ENCODE peak calls at places on chromosome 18, in nine cellular contexts. U is endodermal cell; C is GM20000; P is mucosa of descending colon; E is kidney; T is activated CD8-positive, alpha-beta T cell treated with anti-CD3 and anti-CD28 coated beads for 36 hours; B is psoas muscle; H is cardiac fibroblast; F is HFF-Myc. R is an unnamed sample.
A peak's percentile ranks its signal among the peaks of the same experiment; 100 is the strongest.

GRCh38 chr18:50113726-50114125 is 81.2 kb downstream of the MYO5B start:
- DNase-seq in U (no peak), C (no peak), P (no peak), E (no peak), T (no peak), B (no peak), H (no peak), F (no peak), R (no peak)

GRCh38 chr18:36127866-36128845 is 984 bp downstream of the SLC39A6 start:
- DNase-seq in U (peak; percentile 71), C (peak; percentile 27), P (no peak), E (peak; percentile 71), T (no peak), B (no peak), H (peak; percentile 30), F (no peak), R (peak; percentile 3)

GRCh38 chr18:5440297-5440696 is 103.5 kb downstream of the EPB41L3 start:
- DNase-seq in U (no peak), C (no peak), P (no peak), E (no peak), T (no peak), B (no peak), H (peak; percentile 33), F (no peak), R (no peak)

GRCh38 chr18:42340423-42341009 is 385.5 kb downstream of the PIK3C3 start:
- DNase-seq in U (no peak), C (no peak), P (no peak), E (no peak), T (no peak), B (no peak), H (no peak), F (no peak), R (no peak)

GRCh38 chr18:1383465-1383864 is 478.8 kb downstream of the ADCYAP1 start:
- DNase-seq in U (peak; percentile 61), C (no peak), P (no peak), E (no peak), T (no peak), B (peak; percentile 21), H (no peak), F (no peak), R (no peak)

GRCh38 chr18:29912351-29912750 is 1130.2 kb downstream of the DSC3 start:
- DNase-seq in U (no peak), C (no peak), P (no peak), E (no peak), T (no peak), B (no peak), H (no peak), F (no peak), R (no peak)

GRCh38 chr18:48541026-48541746 is 2.4 kb downstream of the CTIF start:
- DNase-seq in U (peak; percentile 90), C (peak; percentile 71), P (peak; percentile 82), E (peak; percentile 92), T (peak; percentile 20), B (peak; percentile 87), H (peak; percentile 77), F (no peak), R (peak; percentile 64)

GRCh38 chr18:3508576-3509559 is 58.9 kb downstream of the TGIF1 start:
- DNase-seq in U (peak; percentile 73), C (no peak), P (no peak), E (no peak), T (no peak), B (no peak), H (no peak), F (no peak), R (no peak)

GRCh38 chr18:38654966-38655365 is 1089.4 kb upstream of the CELF4 start:
- DNase-seq in U (no peak), C (no peak), P (no peak), E (no peak), T (no peak), B (no peak), H (no peak), F (no peak), R (no peak)

GRCh38 chr18:46336278-46337205 is 232.4 kb downstream of the HAUS1 start:
- DNase-seq in U (no peak), C (no peak), P (no peak), E (no peak), T (no peak), B (peak; percentile 12), H (no peak), F (no peak), R (no peak)

GRCh38 chr18:38923136-38923535 is 1357.5 kb upstream of the CELF4 start:
- DNase-seq in U (no peak), C (no peak), P (no peak), E (no peak), T (no peak), B (no peak), H (no peak), F (no peak), R (no peak)

GRCh38 chr18:46469186-46469915 is 187.7 kb downstream of the LOXHD1 start:
- DNase-seq in U (peak; percentile 59), C (no peak), P (no peak), E (no peak), T (no peak), B (no peak), H (no peak), F (no peak), R (no peak)

GRCh38 chr18:8623549-8624106 is 14.4 kb downstream of the RAB12 start:
- DNase-seq in U (no peak), C (no peak), P (no peak), E (peak; percentile 72), T (no peak), B (peak; percentile 62), H (no peak), F (no peak), R (peak; percentile 26)

GRCh38 chr18:73842795-73843394 is 304.7 kb downstream of the FBXO15 start:
- DNase-seq in U (peak; percentile 82), C (peak; percentile 54), P (no peak), E (no peak), T (peak; percentile 52), B (peak; percentile 64), H (peak; percentile 69), F (peak; percentile 15), R (peak; percentile 75)

GRCh38 chr18:45891806-45892205 is 66.3 kb downstream of the SIGLEC15 start:
- DNase-seq in U (no peak), C (no peak), P (no peak), E (no peak), T (no peak), B (no peak), H (no peak), F (no peak), R (no peak)

GRCh38 chr18:9738266-9738969 is 30.3 kb downstream of the RAB31 start:
- DNase-seq in U (peak; percentile 41), C (no peak), P (no peak), E (no peak), T (no peak), B (no peak), H (no peak), F (no peak), R (no peak)

GRCh38 chr18:22108674-22109073 is 60.7 kb upstream of the GATA6 start:
- DNase-seq in U (peak; percentile 78), C (no peak), P (no peak), E (no peak), T (no peak), B (no peak), H (no peak), F (no peak), R (peak; percentile 31)

GRCh38 chr18:21031845-21032244 is 79.8 kb downstream of the ROCK1 start:
- DNase-seq in U (no peak), C (no peak), P (no peak), E (no peak), T (no peak), B (no peak), H (no peak), F (no peak), R (no peak)

GRCh38 chr18:34077599-34077998 is 147.1 kb downstream of the NOL4 start:
- DNase-seq in U (no peak), C (no peak), P (no peak), E (no peak), T (no peak), B (no peak), H (peak; percentile 3), F (no peak), R (no peak)
- TF ChIP-seq CTCF in U (peak; percentile 58), C (no peak), P (no peak), E (no peak), T (no peak), B (no peak), H (peak; percentile 8), F (no peak), R (peak; percentile 23)

DNA sequence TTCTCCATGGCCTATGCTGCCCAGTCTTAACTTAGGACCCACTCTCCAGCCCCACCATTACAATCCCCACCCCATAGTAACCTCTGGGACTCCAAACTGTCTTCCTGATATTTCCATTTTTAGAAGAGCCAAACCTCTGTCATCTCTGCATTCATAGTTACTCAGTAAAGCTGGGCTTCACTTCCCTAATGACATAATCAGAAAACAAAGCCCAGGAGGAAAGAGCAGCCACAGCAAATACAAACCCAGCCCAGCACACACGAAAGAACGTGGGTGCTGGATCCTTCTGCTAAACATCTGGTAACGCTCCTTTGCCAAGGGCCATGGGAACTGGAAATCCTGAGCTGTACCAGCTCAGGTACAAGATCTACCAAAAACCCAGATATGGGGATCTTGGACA is 36.8 kb upstream of the RIOK3 start:
- DNase-seq in U (no peak), C (no peak), P (no peak), E (no peak), T (no peak), B (no peak), H (peak; percentile 18), F (no peak), R (no peak)
- TF ChIP-seq CTCF in U (no peak), C (no peak), P (no peak), E (no peak), T (no peak), B (no peak), H (no peak), F (no peak), R (no peak)

GRCh38 chr18:62586781-62587487 is 64.1 kb downstream of the ZCCHC2 start:
- DNase-seq in U (no peak), C (no peak), P (no peak), E (no peak), T (no peak), B (no peak), H (no peak), F (no peak), R (no peak)

GRCh38 chr18:62586148-62586774 is 63.4 kb downstream of the ZCCHC2 start:
- DNase-seq in U (peak; percentile 90), C (peak; percentile 83), P (no peak), E (no peak), T (peak; percentile 89), B (peak; percentile 86), H (peak; percentile 76), F (peak; percentile 20), R (peak; percentile 80)

GRCh38 chr18:62587689-62588088 is 64.9 kb downstream of the ZCCHC2 start:
- DNase-seq in U (no peak), C (no peak), P (no peak), E (no peak), T (no peak), B (no peak), H (no peak), F (no peak), R (no peak)

GRCh38 chr18:62585274-62586147 is 62.7 kb downstream of the ZCCHC2 start:
- DNase-seq in U (no peak), C (no peak), P (no peak), E (no peak), T (peak; percentile 67), B (no peak), H (no peak), F (no peak), R (no peak)

GRCh38 chr18:62584241-62585120 is 61.7 kb downstream of the ZCCHC2 start:
- DNase-seq in U (peak; percentile 96), C (peak; percentile 84), P (peak; percentile 75), E (peak; percentile 90), T (peak; percentile 94), B (peak; percentile 91), H (peak; percentile 93), F (peak; percentile 74), R (peak; percentile 90)
- TF ChIP-seq CTCF in U (peak; percentile 96), C (peak; percentile 95), P (peak; percentile 82), E (peak; percentile 99), T (peak; percentile 99), B (peak; percentile 91), H (peak; percentile 99), F (peak; percentile 97), R (peak; percentile 95)

GRCh38 chr18:10942998-10943397 is 206.4 kb downstream of the PIEZO2 start:
- DNase-seq in U (no peak), C (no peak), P (no peak), E (no peak), T (no peak), B (no peak), H (no peak), F (no peak), R (no peak)
- TF ChIP-seq CTCF in U (peak; percentile 50), C (no peak), P (no peak), E (no peak), T (no peak), B (no peak), H (no peak), F (peak; percentile 9), R (no peak)